ENCODE peak calls at places on chromosome 10, in ten cellular contexts. S, F, U, W, O, D, I, G, P and M are unnamed samples.
A peak's percentile ranks its signal among the peaks of the same experiment; 100 is the strongest.

GRCh38 chr10:111392159-111392558 is 315.3 kb downstream of the ADRA2A start:
- DNase-seq in F (no peak), S (no peak), I (no peak), U (no peak), D (no peak), W (no peak), G (no peak), P (no peak), O (no peak), M (no peak)

GRCh38 chr10:17510242-17510908 is 56.0 kb upstream of the ST8SIA6 start:
- DNase-seq in P (no peak), F (no peak), I (no peak), U (no peak), D (no peak), O (no peak), S (no peak), G (no peak), W (no peak), M (no peak)

GRCh38 chr10:22363305-22363704 is 18.0 kb downstream of the SPAG6 start:
- DNase-seq in U (no peak), G (no peak), W (no peak), D (no peak), I (no peak), F (no peak), S (no peak), O (no peak), P (no peak), M (no peak)

GRCh38 chr10:55630491-55631056 is 730.5 kb downstream of the ZWINT start:
- DNase-seq in W (peak; percentile 58), U (no peak), O (no peak), G (no peak), I (no peak), S (peak; percentile 42), D (no peak), P (peak; percentile 55), F (no peak), M (no peak)

GRCh38 chr10:78715435-78715834 is 353.3 kb upstream of the ZMIZ1 start:
- DNase-seq in G (no peak), F (no peak), O (no peak), W (no peak), D (no peak), U (no peak), I (no peak), P (no peak), S (no peak), M (no peak)

GRCh38 chr10:89297791-89298190 is 4.1 kb upstream of the IFIT2 start:
- DNase-seq in U (no peak), I (no peak), D (no peak), F (no peak), S (no peak), P (no peak), G (no peak), O (no peak), W (no peak), M (no peak)

GRCh38 chr10:89531359-89531758 is 4.0 kb downstream of the SLC16A12 start:
- DNase-seq in D (no peak), W (no peak), O (no peak), G (no peak), I (no peak), F (no peak), S (no peak), U (no peak), P (no peak), M (no peak)

GRCh38 chr10:89904755-89905154 is 203.4 kb downstream of the KIF20B start:
- DNase-seq in P (no peak), S (no peak), F (no peak), O (no peak), G (no peak), D (no peak), W (no peak), U (no peak), I (no peak), M (peak; percentile 29)

GRCh38 chr10:73998623-73999622 is 1.0 kb downstream of the VCL start:
- DNase-seq in F (peak; percentile 55), W (peak; percentile 65), U (peak; percentile 81), D (peak; percentile 86), O (peak; percentile 72), G (no peak), P (peak; percentile 85), S (peak; percentile 68), I (peak; percentile 68), M (peak; percentile 72)

GRCh38 chr10:112963835-112964234 is 13.8 kb downstream of the TCF7L2 start:
- DNase-seq in G (no peak), I (no peak), P (no peak), D (no peak), U (no peak), O (no peak), W (no peak), F (no peak), S (no peak), M (peak; percentile 46)

GRCh38 chr10:121112618-121113384 is 261.6 kb downstream of the WDR11 start:
- DNase-seq in S (peak; percentile 18), P (no peak), G (no peak), O (no peak), F (no peak), D (no peak), W (no peak), U (no peak), I (no peak), M (no peak)

GRCh38 chr10:36888925-36889573 is 236.3 kb upstream of the ANKRD30A start:
- DNase-seq in D (peak; percentile 7), U (no peak), W (peak; percentile 68), S (peak; percentile 70), P (no peak), I (no peak), O (peak; percentile 35), F (no peak), G (peak; percentile 1), M (peak; percentile 31)

GRCh38 chr10:49298990-49299815 is at the start of gene C10orf71:
- DNase-seq in G (no peak), D (no peak), S (no peak), U (peak; percentile 79), I (peak; percentile 89), P (no peak), W (peak; percentile 72), F (no peak), O (no peak), M (no peak)

GRCh38 chr10:59337254-59337653 is 25.1 kb downstream of the FAM13C start:
- DNase-seq in S (no peak), U (no peak), F (peak; percentile 26), D (no peak), I (peak; percentile 72), P (no peak), W (peak; percentile 89), G (no peak), O (peak; percentile 28), M (peak; percentile 78)

GRCh38 chr10:34551295-34551694 is 263.8 kb downstream of the PARD3 start:
- DNase-seq in P (no peak), S (no peak), U (no peak), G (no peak), D (no peak), W (no peak), I (no peak), F (no peak), O (no peak), M (no peak)

GRCh38 chr10:99730026-99730425 is 1.9 kb downstream of the COX15 start:
- DNase-seq in S (no peak), P (no peak), I (no peak), W (no peak), U (no peak), D (no peak), G (no peak), F (no peak), O (no peak), M (peak; percentile 7)

GRCh38 chr10:77245953-77246352 is 391.7 kb downstream of the KCNMA1 start:
- DNase-seq in D (no peak), S (no peak), P (no peak), O (no peak), F (no peak), U (no peak), I (no peak), W (no peak), G (no peak), M (peak; percentile 60)

GRCh38 chr10:499991-500390 is 189.5 kb downstream of the DIP2C start:
- DNase-seq in W (no peak), U (no peak), O (no peak), I (peak; percentile 10), G (no peak), P (peak; percentile 51), F (no peak), D (no peak), S (no peak), M (no peak)
- TF ChIP-seq CTCF in W (no peak), U (no peak), O (no peak), I (no peak), G (no peak), P (no peak), F (no peak), D (no peak), S (no peak), M (no peak)

GRCh38 chr10:53447576-53447975 is 675.0 kb upstream of the MBL2 start:
- DNase-seq in S (no peak), P (no peak), D (no peak), G (no peak), U (peak; percentile 60), W (no peak), I (no peak), F (no peak), O (no peak), M (no peak)
- TF ChIP-seq CTCF in S (no peak), P (no peak), D (no peak), G (no peak), U (no peak), W (no peak), I (no peak), F (no peak), O (no peak), M (no peak)

DNA sequence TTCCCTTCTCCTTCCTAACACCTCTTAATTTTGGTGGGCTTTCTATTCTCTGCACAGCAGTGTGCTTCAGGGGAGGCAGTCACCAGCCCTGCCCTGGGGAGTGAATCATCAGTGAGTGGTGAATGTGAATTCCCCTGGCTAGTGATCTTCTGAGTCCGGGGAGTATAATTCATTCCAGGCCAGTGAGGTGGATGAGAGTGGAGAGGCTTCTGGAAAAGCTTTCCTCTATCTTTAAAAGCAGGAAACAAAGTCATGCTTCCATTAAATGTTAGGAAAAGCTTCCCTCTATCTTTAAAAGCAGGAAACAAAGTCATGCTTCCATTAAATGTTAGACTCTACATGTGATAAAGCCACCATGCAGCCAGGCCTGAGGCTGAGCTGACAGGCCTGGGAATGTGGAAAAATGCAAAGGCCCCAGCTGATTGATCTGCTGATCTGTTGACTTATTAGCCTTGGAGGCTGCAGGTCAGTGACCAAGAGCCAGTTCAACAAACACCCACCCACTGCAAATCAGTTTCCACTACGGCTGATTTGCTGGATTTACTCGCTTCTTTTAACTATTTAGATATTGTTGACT is 25.4 kb upstream of the ITGB1 start:
- DNase-seq in W (no peak), D (peak; percentile 72), G (no peak), S (no peak), U (no peak), O (no peak), I (no peak), F (peak; percentile 84), P (no peak), M (peak; percentile 85)
- TF ChIP-seq CTCF in W (no peak), D (no peak), G (no peak), S (no peak), U (no peak), O (no peak), I (no peak), F (no peak), P (no peak), M (no peak)

DNA sequence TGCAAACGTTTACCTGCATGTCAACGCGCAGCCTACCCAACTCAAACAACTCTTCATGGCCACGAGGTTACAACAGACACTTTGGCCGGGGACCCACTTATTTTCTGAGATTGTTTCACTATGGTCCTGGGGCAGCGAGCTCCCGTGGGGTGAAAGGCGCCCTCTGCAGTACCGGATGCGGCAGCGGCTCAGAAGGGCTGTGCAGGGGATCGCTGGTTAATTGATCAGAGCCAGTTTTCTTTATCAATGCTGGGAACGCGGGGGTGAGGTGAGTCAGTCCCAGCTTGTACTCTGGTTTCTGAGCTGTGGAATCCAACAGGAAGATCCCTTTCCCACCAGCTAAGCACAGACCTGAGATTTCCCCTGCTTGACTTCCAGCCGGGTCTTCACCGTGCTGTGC is 366.5 kb upstream of the KLF6 start:
- DNase-seq in S (peak; percentile 57), D (no peak), W (peak; percentile 13), O (no peak), G (no peak), F (no peak), U (no peak), P (no peak), I (no peak), M (no peak)
- TF ChIP-seq CTCF in S (peak; percentile 26), D (no peak), W (peak; percentile 17), O (no peak), G (no peak), F (peak; percentile 5), U (peak; percentile 22), P (no peak), I (no peak), M (no peak)